ENCODE peak calls at places on chromosomes 6 and 20, in eight cellular contexts. I is naive thymus-derived CD4-positive, alpha-beta T cell; Q is CD8-positive, alpha-beta T cell; R is IMR-90; W is heart right ventricle; D is psoas muscle; U is pancreas; B is cardiac muscle cell. F is an unnamed sample. For H3K27me3 and H3K4me1, the result is how much of the 10 kb centered on the place peaks cover.

GRCh38 chr20:16666272-16666671 is 63.6 kb upstream of the SNRPB2 start:
- DNase-seq in I (no peak), Q (no peak), R (no peak), W (no peak), D (no peak), U (no peak), B (no peak), F (no peak)

GRCh38 chr20:50130995-50131394 is 18.0 kb upstream of the UBE2V1 start:
- DNase-seq in I (no peak), Q (no peak), R (peak), W (peak), D (no peak), U (no peak), B (peak), F (no peak)

GRCh38 chr6:144006731-144007454 is 1.2 kb downstream of the PLAGL1 start:
- DNase-seq in I (no peak), Q (no peak), R (peak), W (peak), D (peak), U (no peak), B (peak), F (no peak)

GRCh38 chr6:105359419-105360366 is 43.2 kb downstream of the PREP start:
- DNase-seq in I (no peak), Q (no peak), R (peak), W (no peak), D (no peak), U (no peak), B (peak), F (no peak)

GRCh38 chr6:97052152-97052787 is 127.7 kb downstream of the KLHL32 start:
- DNase-seq in I (no peak), Q (no peak), R (no peak), W (no peak), D (no peak), U (no peak), B (no peak), F (no peak)

GRCh38 chr20:63348828-63349515 is 12.2 kb downstream of the CHRNA4 start:
- DNase-seq in I (no peak), Q (no peak), R (no peak), W (no peak), D (no peak), U (no peak), B (no peak), F (no peak)

GRCh38 chr6:170112583-170112860 is 178.4 kb downstream of the DLL1 start:
- DNase-seq in I (no peak), Q (no peak), R (no peak), W (peak), D (no peak), U (no peak), B (no peak), F (no peak)

GRCh38 chr6:157533397-157533814 is 152.4 kb downstream of the ZDHHC14 start:
- DNase-seq in I (no peak), Q (no peak), R (no peak), W (no peak), D (no peak), U (no peak), B (no peak), F (no peak)

GRCh38 chr6:169723991-169724553 is at the start of gene PHF10:
- DNase-seq in I (peak), Q (peak), R (no peak), W (peak), D (peak), U (peak), B (peak), F (peak)

GRCh38 chr20:43849496-43850197 is 65.0 kb upstream of the TOX2 start:
- DNase-seq in I (no peak), Q (no peak), R (peak), W (no peak), D (no peak), U (no peak), B (peak), F (no peak)

GRCh38 chr6:71523548-71523947 is 234.9 kb downstream of the OGFRL1 start:
- DNase-seq in I (no peak), Q (no peak), R (no peak), W (no peak), D (no peak), U (no peak), B (no peak), F (no peak)

GRCh38 chr6:169427856-169428255 is 174.2 kb upstream of the THBS2 start:
- DNase-seq in I (no peak), Q (no peak), R (peak), W (peak), D (no peak), U (no peak), B (peak), F (no peak)

GRCh38 chr20:5100684-5101347 is 18.9 kb downstream of the PCNA start:
- DNase-seq in I (peak), Q (peak), R (peak), W (peak), D (peak), U (peak), B (peak), F (peak)

GRCh38 chr20:34511891-34512265 is 4.3 kb upstream of the DYNLRB1 start:
- DNase-seq in I (no peak), Q (no peak), R (no peak), W (no peak), D (no peak), U (no peak), B (no peak), F (no peak)

GRCh38 chr6:24520929-24521546 is 26.3 kb downstream of the ALDH5A1 start:
- DNase-seq in I (peak), Q (peak), R (peak), W (peak), D (peak), U (peak), B (peak), F (no peak)

GRCh38 chr20:17870063-17870740 is 98.4 kb downstream of the SNX5 start:
- DNase-seq in I (no peak), Q (no peak), R (peak), W (no peak), D (no peak), U (no peak), B (peak), F (no peak)

GRCh38 chr6:137740967-137741761 is 125.9 kb upstream of the TNFAIP3 start:
- DNase-seq in I (no peak), Q (no peak), R (no peak), W (no peak), D (no peak), U (no peak), B (no peak), F (no peak)

GRCh38 chr6:90288404-90288803 is 8.2 kb downstream of the BACH2 start:
- DNase-seq in I (peak), Q (no peak), R (peak), W (no peak), D (no peak), U (no peak), B (no peak), F (no peak)

GRCh38 chr6:90293319-90293937 is 3.2 kb downstream of the BACH2 start:
- DNase-seq in I (peak), Q (no peak), R (peak), W (no peak), D (no peak), U (no peak), B (no peak), F (no peak)

GRCh38 chr6:90289902-90290301 is 6.7 kb downstream of the BACH2 start:
- DNase-seq in I (peak), Q (no peak), R (no peak), W (no peak), D (no peak), U (no peak), B (no peak), F (no peak)

GRCh38 chr6:90294008-90294511 is 2.6 kb downstream of the BACH2 start:
- DNase-seq in I (peak), Q (no peak), R (no peak), W (no peak), D (no peak), U (no peak), B (no peak), F (no peak)

GRCh38 chr6:90290991-90291390 is 5.7 kb downstream of the BACH2 start:
- DNase-seq in I (peak), Q (no peak), R (peak), W (no peak), D (no peak), U (no peak), B (no peak), F (no peak)
- H3K27me3 ChIP-seq in I (under half), Q (under half), R (under half), W (under half), D (under half), U (under half), B (under half), F (under half)

GRCh38 chr20:56573989-56574388 is 40.9 kb downstream of the FAM209B start:
- DNase-seq in I (no peak), Q (no peak), R (no peak), W (no peak), D (no peak), U (no peak), B (no peak), F (no peak)
- H3K4me1 ChIP-seq in I (under half), Q (under half), R (under half), W (under half), D (under half), U (under half), B (under half), F (under half)

DNA sequence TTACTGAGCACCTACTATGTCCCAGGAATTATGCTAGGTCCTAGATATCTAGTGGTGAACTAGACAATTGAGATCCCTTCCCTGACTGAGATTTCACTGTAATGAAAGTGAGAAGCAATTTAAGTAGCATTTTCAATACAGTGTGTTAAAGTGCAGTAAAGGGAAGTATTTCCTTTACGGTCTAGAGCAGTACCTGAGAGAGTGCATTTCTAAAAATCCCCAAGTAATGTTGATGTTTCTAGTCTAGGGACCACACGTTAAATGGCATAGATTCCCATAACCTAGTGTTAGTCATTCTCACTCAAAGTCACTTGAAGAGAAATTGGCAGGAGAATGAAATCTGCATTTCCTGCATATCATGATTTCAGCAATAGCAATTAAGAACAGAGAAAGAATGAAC is 67.9 kb downstream of the CGA start:
- DNase-seq in I (no peak), Q (no peak), R (no peak), W (no peak), D (no peak), U (no peak), B (no peak), F (no peak)
- H3K27me3 ChIP-seq in I (under half), Q (under half), R (under half), W (under half), D (under half), U (under half), B (under half), F (under half)

GRCh38 chr6:138987643-138988468 is at the start of gene REPS1:
- DNase-seq in I (peak), Q (peak), R (peak), W (peak), D (peak), U (peak), B (peak), F (peak)

GRCh38 chr6:138988469-138988834 is 399 bp upstream of the REPS1 start:
- DNase-seq in I (no peak), Q (no peak), R (peak), W (no peak), D (no peak), U (no peak), B (no peak), F (no peak)

GRCh38 chr6:138989098-138989983 is 1.3 kb upstream of the REPS1 start:
- DNase-seq in I (no peak), Q (no peak), R (no peak), W (no peak), D (no peak), U (no peak), B (no peak), F (no peak)

GRCh38 chr6:138986578-138986977 is 1.5 kb downstream of the REPS1 start:
- DNase-seq in I (no peak), Q (no peak), R (peak), W (no peak), D (no peak), U (no peak), B (peak), F (no peak)

GRCh38 chr6:138987299-138987642 is 782 bp downstream of the REPS1 start:
- DNase-seq in I (no peak), Q (peak), R (no peak), W (peak), D (no peak), U (peak), B (no peak), F (no peak)
- H3K4me1 ChIP-seq in I (under half), Q (under half), R (under half), W (under half), D (under half), U (under half), B (under half), F (under half)